ENCODE peak calls at places on chromosomes 4 and X, in five cellular contexts. C is A549, U is GM12878, X is HepG2, K is endothelial cell of umbilical vein. Z is an unnamed sample.
A peak's percentile ranks its signal among the peaks of the same experiment; 100 is the strongest.

GRCh38 chrX:48468247-48468671 is 1.8 kb downstream of the SLC38A5 start:
- DNase-seq in C (no peak), U (no peak), X (no peak), K (no peak), Z (peak; percentile 74)

GRCh38 chr4:145058256-145058655 is 39.7 kb downstream of the ANAPC10 start:
- DNase-seq in C (no peak), U (no peak), X (no peak), K (no peak), Z (no peak)

GRCh38 chrX:70049406-70049805 is 332 bp downstream of the AWAT2 start:
- DNase-seq in C (no peak), U (no peak), X (no peak), K (no peak), Z (no peak)

GRCh38 chrX:15873566-15873965 is 19.0 kb upstream of the AP1S2 start:
- DNase-seq in C (no peak), U (no peak), X (no peak), K (no peak), Z (no peak)

GRCh38 chrX:53255738-53256191 is 25.6 kb downstream of the IQSEC2 start:
- DNase-seq in C (no peak), U (no peak), X (no peak), K (peak; percentile 1), Z (no peak)

GRCh38 chr4:56391270-56391669 is 4.0 kb upstream of the AASDH start:
- DNase-seq in C (no peak), U (no peak), X (no peak), K (no peak), Z (no peak)

GRCh38 chr4:68494688-68495087 is 47.4 kb downstream of the TMPRSS11E start:
- DNase-seq in C (no peak), U (no peak), X (no peak), K (no peak), Z (no peak)

GRCh38 chrX:2690856-2691542 is at the start of gene CD99:
- DNase-seq in C (peak; percentile 83), U (peak; percentile 46), X (peak; percentile 80), K (peak; percentile 91), Z (peak; percentile 90)

GRCh38 chrX:38400401-38400910 is 48.1 kb downstream of the OTC start:
- DNase-seq in C (no peak), U (no peak), X (no peak), K (no peak), Z (no peak)

GRCh38 chr4:95547708-95548471 is 883 bp downstream of the UNC5C start:
- DNase-seq in C (no peak), U (no peak), X (no peak), K (peak; percentile 27), Z (peak; percentile 48)

GRCh38 chr4:8306511-8307021 is 37.0 kb downstream of the HTRA3 start:
- DNase-seq in C (no peak), U (no peak), X (no peak), K (no peak), Z (no peak)

GRCh38 chrX:153349952-153350351 is 16.0 kb downstream of the ZNF275 start:
- DNase-seq in C (no peak), U (no peak), X (no peak), K (no peak), Z (no peak)
- TF ChIP-seq POLR2A in C (no peak), U (no peak), X (no peak), K (no peak), Z (no peak)

GRCh38 chrX:87299563-87300160 is 217.9 kb upstream of the KLHL4 start:
- DNase-seq in C (no peak), U (no peak), X (peak; percentile 0), K (peak; percentile 12), Z (peak; percentile 20)
- TF ChIP-seq MYC in C (no peak), U (no peak), X (no peak), K (no peak), Z (no peak)

GRCh38 chr4:10109995-10110670 is 6.5 kb downstream of the WDR1 start:
- DNase-seq in C (no peak), U (no peak), X (no peak), K (no peak), Z (no peak)
- H3K4me3 ChIP-seq in C (no peak overlapping the region), U (peak overlapping the region; percentile 9), X (no peak overlapping the region), K (no peak overlapping the region), Z (no peak overlapping the region)

GRCh38 chr4:5802565-5802964 is 90.3 kb downstream of the CRMP1 start:
- DNase-seq in C (no peak), U (no peak), X (no peak), K (no peak), Z (no peak)

GRCh38 chr4:5804656-5805055 is 88.2 kb downstream of the CRMP1 start:
- DNase-seq in C (no peak), U (no peak), X (no peak), K (no peak), Z (peak; percentile 41)

GRCh38 chr4:5801696-5802095 is 90.7 kb downstream of the EVC start:
- DNase-seq in C (no peak), U (no peak), X (no peak), K (no peak), Z (no peak)

GRCh38 chr4:5808081-5808741 is 84.7 kb downstream of the CRMP1 start:
- DNase-seq in C (no peak), U (no peak), X (no peak), K (peak; percentile 22), Z (no peak)

GRCh38 chr4:5805270-5805669 is 87.6 kb downstream of the CRMP1 start:
- DNase-seq in C (no peak), U (no peak), X (no peak), K (no peak), Z (no peak)
- TF ChIP-seq POLR2A in C (no peak), U (no peak), X (no peak), K (no peak), Z (no peak)

DNA sequence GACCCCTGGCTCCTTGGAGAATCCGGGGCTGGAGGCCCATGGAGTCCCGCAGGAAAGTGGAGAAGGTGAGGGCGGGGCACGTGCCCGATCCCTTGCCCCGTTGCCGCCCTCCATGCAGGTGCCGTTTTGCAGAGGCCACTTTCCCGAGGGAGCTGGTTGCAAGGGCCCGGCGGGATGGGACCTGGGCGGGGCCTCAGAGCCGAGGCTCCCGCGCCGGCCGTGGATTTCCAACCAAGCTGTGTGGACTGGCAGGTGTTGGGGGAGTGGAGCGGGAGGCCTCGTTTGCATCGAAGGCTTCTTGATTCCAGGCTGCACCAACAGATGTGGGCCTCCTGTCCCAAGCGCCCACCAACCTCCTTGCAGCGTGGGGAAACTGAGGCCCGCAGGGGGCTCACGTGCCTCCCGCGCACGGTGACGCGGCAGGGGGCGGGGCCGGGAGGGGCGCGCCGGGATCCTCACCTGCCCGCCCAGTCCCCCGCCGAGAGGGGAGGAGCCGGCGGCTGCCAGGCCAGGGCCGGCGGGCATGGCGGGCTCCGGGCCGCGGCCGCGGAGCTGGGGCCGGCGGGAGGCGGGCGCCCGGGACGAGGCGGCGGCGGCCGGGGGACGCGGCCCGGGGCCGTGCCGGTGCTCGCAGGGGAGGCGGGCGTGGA is 24.9 kb downstream of the SH3BP2 start:
- DNase-seq in C (no peak), U (no peak), X (no peak), K (peak; percentile 22), Z (no peak)
- TF ChIP-seq MYC in C (no peak), U (no peak), X (no peak), K (no peak), Z (no peak)

GRCh38 chr4:15942283-15942682 is 3.7 kb upstream of the FGFBP1 start:
- DNase-seq in C (no peak), U (no peak), X (no peak), K (no peak), Z (no peak)

GRCh38 chr4:15936495-15936894 is 2.0 kb downstream of the FGFBP1 start:
- DNase-seq in C (no peak), U (no peak), X (no peak), K (no peak), Z (no peak)

GRCh38 chr4:15938182-15938581 is 358 bp downstream of the FGFBP1 start:
- DNase-seq in C (peak; percentile 17), U (no peak), X (no peak), K (no peak), Z (no peak)

GRCh38 chr4:15935504-15936392 is 2.8 kb downstream of the FGFBP1 start:
- DNase-seq in C (no peak), U (no peak), X (no peak), K (no peak), Z (no peak)

GRCh38 chr4:15938640-15939039 is at the start of gene FGFBP1:
- DNase-seq in C (no peak), U (no peak), X (no peak), K (no peak), Z (no peak)
- H3K4me3 ChIP-seq in C (no peak within 1 kb of the TSS), U (no peak within 1 kb of the TSS), X (no peak within 1 kb of the TSS), K (no peak within 1 kb of the TSS), Z (no peak within 1 kb of the TSS)

DNA sequence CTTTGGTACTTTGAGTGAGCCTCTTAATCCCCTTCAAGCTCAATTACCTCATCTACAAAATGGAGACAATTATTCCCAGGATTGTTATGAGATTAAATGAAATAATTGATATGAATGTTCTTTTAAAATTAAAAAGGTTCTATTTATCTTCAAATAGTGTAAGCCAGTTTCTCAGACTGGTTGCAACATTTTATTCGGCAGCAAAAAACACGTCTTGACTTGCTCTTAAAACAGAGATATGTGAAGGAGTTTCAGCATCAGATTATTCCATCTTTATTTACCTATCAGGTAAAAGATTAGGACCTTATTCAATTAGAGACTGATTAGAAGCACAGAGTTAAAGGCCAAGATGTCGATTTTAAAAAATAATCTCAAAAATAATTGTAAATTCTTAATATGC is 10.5 kb downstream of the NDNF start:
- DNase-seq in C (no peak), U (no peak), X (no peak), K (no peak), Z (no peak)
- TF ChIP-seq POLR2A in C (no peak), U (no peak), X (no peak), K (no peak), Z (no peak)

DNA sequence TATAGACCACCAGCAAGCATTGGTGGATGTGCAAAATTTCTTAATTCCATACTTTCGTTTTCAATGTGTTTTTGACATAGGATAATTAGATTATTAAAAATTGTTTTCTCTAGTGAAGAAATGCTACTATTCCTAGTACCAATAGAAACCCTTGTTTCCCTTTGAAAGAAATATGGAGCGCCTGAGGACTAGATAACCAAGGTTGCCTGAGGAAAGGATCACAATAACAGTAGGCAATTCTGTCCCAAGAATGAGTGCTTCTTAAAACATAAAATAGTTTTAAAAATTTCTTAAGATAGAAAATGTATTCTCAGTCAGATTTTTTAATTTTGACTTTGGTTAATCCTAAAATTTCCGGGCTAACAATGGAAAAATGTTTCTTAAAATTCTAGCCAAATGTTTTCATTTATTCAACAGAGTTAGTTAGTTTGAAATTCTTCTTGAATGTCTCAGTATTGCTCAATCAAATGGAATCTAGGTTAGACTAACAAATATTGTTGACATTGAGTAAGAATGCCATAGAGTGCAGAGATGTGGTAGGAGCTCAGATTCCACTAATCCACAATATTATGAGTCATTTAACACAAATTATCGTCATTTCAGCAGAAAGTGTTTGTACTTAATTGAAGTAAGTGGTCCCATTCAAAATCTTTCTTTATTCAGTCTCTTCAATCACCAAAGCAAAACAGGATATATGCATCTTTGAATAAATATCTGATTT is 666.0 kb downstream of the GRID2 start:
- DNase-seq in C (peak; percentile 14), U (no peak), X (peak; percentile 89), K (peak; percentile 76), Z (no peak)
- TF ChIP-seq MYC in C (no peak), U (no peak), X (no peak), K (no peak), Z (no peak)

Z was measured in NB4.